ENCODE peak calls at places on chromosome 11, in six cellular contexts. B, E, F, K, S and P are unnamed samples.

GRCh38 chr11:121696177-121696863 is 243.6 kb upstream of the SORL1-AS1 start:
- DNase-seq in B (no peak), E (no peak), F (no peak), K (no peak), S (no peak), P (no peak)

GRCh38 chr11:64577202-64577601 is 13.8 kb upstream of the SLC22A12 start:
- DNase-seq in B (no peak), E (no peak), F (no peak), K (no peak), S (no peak), P (no peak)

GRCh38 chr11:104033134-104033533 is 3.3 kb upstream of the DDI1 start:
- DNase-seq in B (no peak), E (no peak), F (no peak), K (no peak), S (no peak), P (no peak)

GRCh38 chr11:35721576-35722341 is 59.2 kb downstream of the TRIM44 start:
- DNase-seq in B (no peak), E (no peak), F (no peak), K (no peak), S (no peak), P (no peak)

GRCh38 chr11:36333897-36334296 is 37.8 kb downstream of the PRR5L start:
- DNase-seq in B (no peak), E (no peak), F (no peak), K (no peak), S (no peak), P (no peak)

GRCh38 chr11:44952082-44952481 is 1.4 kb upstream of the TP53I11 start:
- DNase-seq in B (no peak), E (no peak), F (no peak), K (no peak), S (no peak), P (peak; percentile 44)

GRCh38 chr11:116193321-116194114 is 579.3 kb downstream of the BUD13 start:
- DNase-seq in B (no peak), E (no peak), F (no peak), K (no peak), S (no peak), P (peak; percentile 44)

GRCh38 chr11:14422052-14422813 is 63.2 kb upstream of the RRAS2 start:
- DNase-seq in B (peak; percentile 81), E (no peak), F (no peak), K (peak; percentile 44), S (peak; percentile 35), P (peak; percentile 58)

GRCh38 chr11:9015677-9016076 is 11.9 kb upstream of the NRIP3 start:
- DNase-seq in B (peak; percentile 77), E (peak; percentile 36), F (no peak), K (peak; percentile 61), S (peak; percentile 31), P (peak; percentile 47)